ENCODE peak calls at places on chromosomes 12 and 14, in ten cellular contexts. One of them, this sample, is unnamed.

GRCh38 chr12:53381739-53382630 is 2.0 kb downstream of the SP1 start:
- DNase-seq in HCT116: no peak
- DNase-seq in tibial artery: peak; percentile 64
- DNase-seq in mesenchymal stem cell: peak; percentile 67
- DNase-seq in Peyer's patch: peak; percentile 76
- DNase-seq in CD8-positive, alpha-beta memory T cell: peak; percentile 22
- DNase-seq in stomach: peak; percentile 57
- DNase-seq in cardiac muscle cell: peak; percentile 80
- DNase-seq in heart right ventricle: no peak
- DNase-seq in WERI-Rb-1: peak; percentile 42
- DNase-seq in this sample: peak; percentile 75

GRCh38 chr14:27077181-27077738 is 479.4 kb upstream of the NOVA1 start:
- DNase-seq in tibial artery: no peak
- DNase-seq in heart right ventricle: no peak
- DNase-seq in WERI-Rb-1: no peak
- DNase-seq in cardiac muscle cell: no peak
- DNase-seq in mesenchymal stem cell: no peak
- DNase-seq in HCT116: no peak
- DNase-seq in stomach: no peak
- DNase-seq in Peyer's patch: no peak
- DNase-seq in CD8-positive, alpha-beta memory T cell: no peak
- DNase-seq in this sample: no peak

GRCh38 chr12:110931315-110931728 is 10.9 kb upstream of the MYL2 start:
- DNase-seq in stomach: no peak
- DNase-seq in HCT116: no peak
- DNase-seq in Peyer's patch: no peak
- DNase-seq in WERI-Rb-1: no peak
- DNase-seq in cardiac muscle cell: peak; percentile 27
- DNase-seq in mesenchymal stem cell: no peak
- DNase-seq in heart right ventricle: peak; percentile 82
- DNase-seq in tibial artery: no peak
- DNase-seq in CD8-positive, alpha-beta memory T cell: no peak
- DNase-seq in this sample: no peak

GRCh38 chr14:100591453-100592371 is 4.5 kb upstream of the BEGAIN start:
- DNase-seq in stomach: no peak
- DNase-seq in Peyer's patch: peak; percentile 27
- DNase-seq in WERI-Rb-1: no peak
- DNase-seq in heart right ventricle: no peak
- DNase-seq in CD8-positive, alpha-beta memory T cell: no peak
- DNase-seq in cardiac muscle cell: no peak
- DNase-seq in HCT116: no peak
- DNase-seq in tibial artery: no peak
- DNase-seq in mesenchymal stem cell: no peak
- DNase-seq in this sample: no peak

GRCh38 chr12:3132636-3133409 is 55.6 kb downstream of the TSPAN9 start:
- DNase-seq in heart right ventricle: peak; percentile 66
- DNase-seq in Peyer's patch: no peak
- DNase-seq in mesenchymal stem cell: peak; percentile 65
- DNase-seq in CD8-positive, alpha-beta memory T cell: no peak
- DNase-seq in stomach: no peak
- DNase-seq in cardiac muscle cell: peak; percentile 72
- DNase-seq in HCT116: no peak
- DNase-seq in WERI-Rb-1: peak; percentile 72
- DNase-seq in tibial artery: no peak
- DNase-seq in this sample: no peak

GRCh38 chr12:6018265-6018664 is 73.2 kb upstream of the ANO2 start:
- DNase-seq in cardiac muscle cell: no peak
- DNase-seq in tibial artery: no peak
- DNase-seq in Peyer's patch: no peak
- DNase-seq in HCT116: no peak
- DNase-seq in WERI-Rb-1: no peak
- DNase-seq in stomach: no peak
- DNase-seq in mesenchymal stem cell: no peak
- DNase-seq in heart right ventricle: no peak
- DNase-seq in CD8-positive, alpha-beta memory T cell: no peak
- DNase-seq in this sample: no peak

GRCh38 chr14:52091913-52092312 is 23.1 kb upstream of the NID2 start:
- DNase-seq in cardiac muscle cell: no peak
- DNase-seq in CD8-positive, alpha-beta memory T cell: no peak
- DNase-seq in tibial artery: no peak
- DNase-seq in mesenchymal stem cell: no peak
- DNase-seq in heart right ventricle: no peak
- DNase-seq in stomach: no peak
- DNase-seq in Peyer's patch: no peak
- DNase-seq in HCT116: no peak
- DNase-seq in WERI-Rb-1: no peak
- DNase-seq in this sample: no peak

GRCh38 chr12:121974026-121974985 is 47.4 kb upstream of the BCL7A start:
- DNase-seq in Peyer's patch: no peak
- DNase-seq in CD8-positive, alpha-beta memory T cell: no peak
- DNase-seq in WERI-Rb-1: peak; percentile 42
- DNase-seq in HCT116: no peak
- DNase-seq in stomach: no peak
- DNase-seq in heart right ventricle: no peak
- DNase-seq in mesenchymal stem cell: no peak
- DNase-seq in tibial artery: no peak
- DNase-seq in cardiac muscle cell: no peak
- DNase-seq in this sample: no peak

GRCh38 chr14:36339817-36340216 is 19.4 kb upstream of the MBIP start:
- DNase-seq in Peyer's patch: no peak
- DNase-seq in stomach: no peak
- DNase-seq in heart right ventricle: no peak
- DNase-seq in WERI-Rb-1: no peak
- DNase-seq in tibial artery: no peak
- DNase-seq in HCT116: no peak
- DNase-seq in CD8-positive, alpha-beta memory T cell: no peak
- DNase-seq in mesenchymal stem cell: no peak
- DNase-seq in cardiac muscle cell: no peak
- DNase-seq in this sample: no peak

GRCh38 chr14:36344211-36344610 is 23.8 kb upstream of the MBIP start:
- DNase-seq in stomach: no peak
- DNase-seq in mesenchymal stem cell: no peak
- DNase-seq in heart right ventricle: no peak
- DNase-seq in CD8-positive, alpha-beta memory T cell: no peak
- DNase-seq in WERI-Rb-1: no peak
- DNase-seq in HCT116: no peak
- DNase-seq in Peyer's patch: no peak
- DNase-seq in cardiac muscle cell: no peak
- DNase-seq in tibial artery: no peak
- DNase-seq in this sample: no peak

GRCh38 chr14:36346052-36346451 is 25.6 kb upstream of the MBIP start:
- DNase-seq in stomach: no peak
- DNase-seq in HCT116: no peak
- DNase-seq in cardiac muscle cell: no peak
- DNase-seq in mesenchymal stem cell: no peak
- DNase-seq in Peyer's patch: no peak
- DNase-seq in heart right ventricle: no peak
- DNase-seq in WERI-Rb-1: no peak
- DNase-seq in CD8-positive, alpha-beta memory T cell: no peak
- DNase-seq in tibial artery: no peak
- DNase-seq in this sample: no peak

DNA sequence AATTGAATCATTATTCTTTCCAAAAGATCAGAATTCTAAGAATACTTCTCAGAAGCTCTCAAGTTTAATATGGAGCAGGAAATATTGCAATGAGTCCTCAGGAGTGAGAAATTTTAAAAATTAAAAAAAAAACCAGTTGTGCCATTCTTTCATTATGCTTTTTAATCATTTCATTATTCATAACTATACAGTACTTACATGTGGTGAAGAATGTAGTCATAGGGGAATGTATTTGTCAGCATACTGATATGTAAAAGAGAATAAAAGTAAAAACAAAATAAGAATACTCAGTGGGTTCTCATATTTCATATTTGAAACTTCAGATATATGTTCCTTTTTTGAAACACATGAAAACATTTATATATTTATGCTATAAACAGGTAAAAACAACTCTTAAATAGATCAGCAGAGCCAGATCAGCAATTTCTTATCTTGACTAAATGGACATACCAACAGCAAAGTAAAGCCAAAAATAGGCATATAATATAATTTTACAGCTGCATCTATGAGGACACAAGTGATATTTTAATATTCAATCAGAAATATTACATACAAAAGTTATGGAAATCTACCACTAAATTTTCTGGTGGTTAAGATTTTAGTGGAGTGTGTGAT is 19.9 kb upstream of the MBIP start:
- DNase-seq in heart right ventricle: no peak
- DNase-seq in stomach: no peak
- DNase-seq in CD8-positive, alpha-beta memory T cell: no peak
- DNase-seq in cardiac muscle cell: no peak
- DNase-seq in tibial artery: no peak
- DNase-seq in HCT116: no peak
- DNase-seq in mesenchymal stem cell: no peak
- DNase-seq in WERI-Rb-1: no peak
- DNase-seq in Peyer's patch: no peak
- DNase-seq in this sample: no peak
- H3K27me3 ChIP-seq in heart right ventricle: peaks cover 5% of the 10 kb centered on the region
- H3K27me3 ChIP-seq in stomach: no peaks in the 10 kb centered on the region
- H3K27me3 ChIP-seq in CD8-positive, alpha-beta memory T cell: peaks cover 3% of the 10 kb centered on the region
- H3K27me3 ChIP-seq in cardiac muscle cell: peaks cover 3% of the 10 kb centered on the region
- H3K27me3 ChIP-seq in tibial artery: no peaks in the 10 kb centered on the region
- H3K27me3 ChIP-seq in HCT116: no peaks in the 10 kb centered on the region
- H3K27me3 ChIP-seq in mesenchymal stem cell: no peaks in the 10 kb centered on the region
- H3K27me3 ChIP-seq in WERI-Rb-1: peaks cover 37% of the 10 kb centered on the region
- H3K27me3 ChIP-seq in Peyer's patch: no peaks in the 10 kb centered on the region
- H3K27me3 ChIP-seq in this sample: no peaks in the 10 kb centered on the region

DNA sequence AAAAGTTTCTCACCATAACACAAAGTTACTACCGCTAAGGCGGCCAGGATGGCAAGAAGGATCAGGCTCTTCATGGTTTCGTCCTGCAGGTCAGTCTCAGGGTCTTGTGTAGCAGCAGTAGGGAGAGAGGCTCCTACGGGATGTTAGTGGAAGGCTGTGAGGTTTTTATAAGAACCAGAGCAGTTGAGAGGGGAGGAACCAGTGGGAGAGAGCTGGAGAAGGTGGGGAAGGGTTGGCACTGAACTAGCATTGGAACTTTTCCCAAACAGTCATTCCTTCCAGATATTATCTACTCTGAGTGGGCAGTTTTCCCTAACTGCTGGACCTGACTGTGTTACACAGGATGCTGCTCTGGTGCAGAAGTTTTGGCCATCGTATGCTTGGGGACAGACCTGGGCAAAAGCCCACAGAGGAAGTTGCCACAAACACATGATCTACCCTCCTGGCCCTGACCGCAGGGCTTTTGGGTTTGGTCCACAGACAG is at the start of gene MGP:
- DNase-seq in heart right ventricle: no peak
- DNase-seq in tibial artery: peak; percentile 81
- DNase-seq in HCT116: no peak
- DNase-seq in mesenchymal stem cell: no peak
- DNase-seq in stomach: no peak
- DNase-seq in Peyer's patch: peak; percentile 60
- DNase-seq in cardiac muscle cell: peak; percentile 98
- DNase-seq in CD8-positive, alpha-beta memory T cell: no peak
- DNase-seq in WERI-Rb-1: no peak
- DNase-seq in this sample: peak; percentile 43
- H3K4me3 ChIP-seq in heart right ventricle: peak within 1 kb of the TSS; percentile 41
- H3K4me3 ChIP-seq in tibial artery: peak within 1 kb of the TSS; percentile 54
- H3K4me3 ChIP-seq in HCT116: no peak within 1 kb of the TSS
- H3K4me3 ChIP-seq in mesenchymal stem cell: peak within 1 kb of the TSS; percentile 71
- H3K4me3 ChIP-seq in stomach: peak within 1 kb of the TSS; percentile 28
- H3K4me3 ChIP-seq in Peyer's patch: peak within 1 kb of the TSS; percentile 7
- H3K4me3 ChIP-seq in cardiac muscle cell: no peak within 1 kb of the TSS
- H3K4me3 ChIP-seq in CD8-positive, alpha-beta memory T cell: no peak within 1 kb of the TSS
- H3K4me3 ChIP-seq in WERI-Rb-1: no peak within 1 kb of the TSS
- H3K4me3 ChIP-seq in this sample: no peak within 1 kb of the TSS

DNA sequence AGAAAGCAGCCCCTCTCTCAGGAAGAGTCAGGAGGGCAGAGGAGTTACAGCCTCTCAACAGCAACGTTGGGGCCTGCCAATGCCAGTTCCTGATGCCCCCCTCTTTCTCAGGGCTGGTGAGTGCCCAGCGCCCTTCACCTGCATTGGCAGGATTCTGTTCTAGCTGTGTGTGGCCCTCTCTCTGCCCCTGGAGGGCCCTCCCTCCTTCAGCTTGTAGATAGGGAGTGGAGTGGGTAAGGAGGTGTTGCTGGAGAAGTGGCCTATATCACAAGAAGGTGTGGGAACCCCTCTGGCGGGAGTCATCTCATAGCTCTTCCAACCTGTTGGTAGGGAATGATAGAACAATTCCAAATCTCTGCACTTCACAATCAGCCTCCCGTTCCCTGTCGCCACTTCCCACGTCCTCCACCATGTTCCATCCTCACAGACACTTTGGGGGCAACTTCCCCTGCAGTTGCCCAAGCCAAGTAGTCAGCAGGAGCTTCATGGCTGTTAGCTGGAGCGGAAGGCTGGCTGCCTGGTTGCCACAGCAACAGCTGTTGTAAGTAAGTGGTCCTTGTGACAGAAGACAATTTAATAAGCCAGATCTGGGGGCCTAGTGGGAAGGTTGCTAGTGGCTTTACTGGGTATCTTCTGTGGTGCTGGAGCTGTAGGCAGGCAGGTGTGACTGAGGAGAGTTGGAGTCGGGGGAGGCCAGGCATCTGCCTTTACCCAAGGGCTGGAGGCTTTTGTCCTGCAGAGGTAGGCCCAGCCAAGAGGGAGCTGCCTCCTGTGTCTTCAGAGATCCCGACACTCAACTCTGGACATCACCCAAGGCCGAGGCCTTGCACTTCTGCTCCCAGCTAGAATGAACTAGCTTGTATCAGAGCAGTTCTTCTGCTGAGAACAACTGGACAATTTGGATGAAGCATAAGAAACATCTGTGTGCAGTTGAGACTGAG is 38.4 kb downstream of the GALNT16 start:
- DNase-seq in cardiac muscle cell: no peak
- DNase-seq in HCT116: no peak
- DNase-seq in CD8-positive, alpha-beta memory T cell: no peak
- DNase-seq in tibial artery: no peak
- DNase-seq in WERI-Rb-1: no peak
- DNase-seq in Peyer's patch: no peak
- DNase-seq in mesenchymal stem cell: no peak
- DNase-seq in heart right ventricle: no peak
- DNase-seq in stomach: no peak
- DNase-seq in this sample: no peak
- H3K27me3 ChIP-seq in cardiac muscle cell: no peaks in the 10 kb centered on the region
- H3K27me3 ChIP-seq in HCT116: no peaks in the 10 kb centered on the region
- H3K27me3 ChIP-seq in CD8-positive, alpha-beta memory T cell: no peaks in the 10 kb centered on the region
- H3K27me3 ChIP-seq in tibial artery: no peaks in the 10 kb centered on the region
- H3K27me3 ChIP-seq in WERI-Rb-1: no peaks in the 10 kb centered on the region
- H3K27me3 ChIP-seq in Peyer's patch: no peaks in the 10 kb centered on the region
- H3K27me3 ChIP-seq in mesenchymal stem cell: peaks cover 16% of the 10 kb centered on the region
- H3K27me3 ChIP-seq in heart right ventricle: no peaks in the 10 kb centered on the region
- H3K27me3 ChIP-seq in stomach: peaks cover 5% of the 10 kb centered on the region
- H3K27me3 ChIP-seq in this sample: no peaks in the 10 kb centered on the region

GRCh38 chr14:69581316-69581935 is 6.8 kb upstream of the CCDC177 start:
- DNase-seq in mesenchymal stem cell: no peak
- DNase-seq in CD8-positive, alpha-beta memory T cell: no peak
- DNase-seq in stomach: no peak
- DNase-seq in Peyer's patch: no peak
- DNase-seq in WERI-Rb-1: peak; percentile 67
- DNase-seq in HCT116: no peak
- DNase-seq in heart right ventricle: no peak
- DNase-seq in tibial artery: no peak
- DNase-seq in cardiac muscle cell: no peak
- DNase-seq in this sample: no peak

GRCh38 chr14:69582207-69582606 is 7.5 kb upstream of the CCDC177 start:
- DNase-seq in CD8-positive, alpha-beta memory T cell: no peak
- DNase-seq in cardiac muscle cell: peak; percentile 29
- DNase-seq in HCT116: no peak
- DNase-seq in mesenchymal stem cell: peak; percentile 58
- DNase-seq in WERI-Rb-1: no peak
- DNase-seq in Peyer's patch: no peak
- DNase-seq in stomach: no peak
- DNase-seq in heart right ventricle: no peak
- DNase-seq in tibial artery: no peak
- DNase-seq in this sample: no peak

GRCh38 chr14:69582829-69583228 is 8.2 kb upstream of the CCDC177 start:
- DNase-seq in WERI-Rb-1: no peak
- DNase-seq in HCT116: no peak
- DNase-seq in tibial artery: no peak
- DNase-seq in Peyer's patch: no peak
- DNase-seq in stomach: no peak
- DNase-seq in cardiac muscle cell: no peak
- DNase-seq in CD8-positive, alpha-beta memory T cell: no peak
- DNase-seq in heart right ventricle: no peak
- DNase-seq in mesenchymal stem cell: no peak
- DNase-seq in this sample: no peak

GRCh38 chr14:69586420-69586819 is 11.7 kb upstream of the CCDC177 start:
- DNase-seq in cardiac muscle cell: peak; percentile 25
- DNase-seq in CD8-positive, alpha-beta memory T cell: no peak
- DNase-seq in mesenchymal stem cell: no peak
- DNase-seq in heart right ventricle: no peak
- DNase-seq in WERI-Rb-1: no peak
- DNase-seq in Peyer's patch: no peak
- DNase-seq in tibial artery: no peak
- DNase-seq in stomach: no peak
- DNase-seq in HCT116: no peak
- DNase-seq in this sample: no peak

GRCh38 chr14:69584389-69584788 is 9.7 kb upstream of the CCDC177 start:
- DNase-seq in Peyer's patch: no peak
- DNase-seq in stomach: no peak
- DNase-seq in WERI-Rb-1: no peak
- DNase-seq in tibial artery: no peak
- DNase-seq in heart right ventricle: no peak
- DNase-seq in CD8-positive, alpha-beta memory T cell: no peak
- DNase-seq in HCT116: no peak
- DNase-seq in cardiac muscle cell: no peak
- DNase-seq in mesenchymal stem cell: no peak
- DNase-seq in this sample: no peak
- H3K4me3 ChIP-seq in Peyer's patch: no peak overlapping the region
- H3K4me3 ChIP-seq in stomach: no peak overlapping the region
- H3K4me3 ChIP-seq in WERI-Rb-1: no peak overlapping the region
- H3K4me3 ChIP-seq in tibial artery: no peak overlapping the region
- H3K4me3 ChIP-seq in heart right ventricle: no peak overlapping the region
- H3K4me3 ChIP-seq in CD8-positive, alpha-beta memory T cell: no peak overlapping the region
- H3K4me3 ChIP-seq in HCT116: no peak overlapping the region
- H3K4me3 ChIP-seq in cardiac muscle cell: no peak overlapping the region
- H3K4me3 ChIP-seq in mesenchymal stem cell: no peak overlapping the region
- H3K4me3 ChIP-seq in this sample: no peak overlapping the region

This sample was measured in MG63.